ENCODE peak calls at places on chromosome 10, in eight cellular contexts. I is HCT116, M is adrenal gland, Q is cardiac muscle cell, R is A549, Y is GM12878, S is stomach, W is Panc1. D is an unnamed sample. For H3K4me1, the result is how much of the 10 kb centered on the place peaks cover.

GRCh38 chr10:29642996-29643395 is 8.2 kb upstream of the SVIL start:
- DNase-seq in Y (no peak), W (no peak), M (no peak), R (no peak), S (no peak), Q (no peak), I (no peak), D (no peak)

GRCh38 chr10:132241496-132241895 is 54.7 kb downstream of the DPYSL4 start:
- DNase-seq in W (no peak), Y (no peak), M (no peak), Q (no peak), R (no peak), S (no peak), I (no peak), D (no peak)

GRCh38 chr10:43409385-43410109 is 561 bp upstream of the HNRNPF start:
- DNase-seq in Q (no peak), S (peak), Y (no peak), M (peak), I (no peak), W (no peak), R (peak), D (no peak)

GRCh38 chr10:132698761-132699391 is 87.1 kb downstream of the NKX6-2 start:
- DNase-seq in I (no peak), S (no peak), Y (no peak), W (no peak), Q (no peak), M (no peak), R (no peak), D (no peak)

GRCh38 chr10:48800283-48800675 is 115.6 kb downstream of the WDFY4 start:
- DNase-seq in Y (peak), I (no peak), Q (no peak), R (peak), S (no peak), W (no peak), M (no peak), D (no peak)

GRCh38 chr10:6912424-6912823 is 332.3 kb upstream of the PRKCQ start:
- DNase-seq in R (peak), Y (no peak), W (no peak), M (no peak), I (no peak), Q (no peak), S (no peak), D (peak)

GRCh38 chr10:72107325-72108003 is 19.1 kb upstream of the SPOCK2 start:
- DNase-seq in S (no peak), M (no peak), I (no peak), W (no peak), Y (no peak), Q (no peak), R (peak), D (peak)

GRCh38 chr10:6737758-6738463 is 157.8 kb upstream of the PRKCQ start:
- DNase-seq in Q (no peak), W (no peak), I (no peak), M (no peak), R (peak), S (no peak), Y (no peak), D (peak)

GRCh38 chr10:96711048-96711713 is 9.1 kb downstream of the PIK3AP1 start:
- DNase-seq in W (no peak), S (no peak), Q (no peak), R (no peak), M (no peak), I (no peak), Y (no peak), D (no peak)

GRCh38 chr10:96714856-96715255 is 5.5 kb downstream of the PIK3AP1 start:
- DNase-seq in Q (no peak), Y (no peak), M (no peak), S (no peak), W (no peak), I (no peak), R (no peak), D (no peak)

GRCh38 chr10:96716396-96716795 is 3.9 kb downstream of the PIK3AP1 start:
- DNase-seq in Y (no peak), W (no peak), R (no peak), Q (no peak), I (no peak), S (no peak), M (no peak), D (no peak)

GRCh38 chr10:96718304-96718990 is 1.9 kb downstream of the PIK3AP1 start:
- DNase-seq in I (no peak), R (no peak), Y (no peak), Q (no peak), M (no peak), W (no peak), S (no peak), D (no peak)

GRCh38 chr10:96714031-96714590 is 6.2 kb downstream of the PIK3AP1 start:
- DNase-seq in I (no peak), R (no peak), M (no peak), Q (no peak), S (no peak), Y (no peak), W (no peak), D (peak)
- H3K4me1 ChIP-seq in I (under half), R (under half), M (under half), Q (under half), S (under half), Y (under half), W (under half), D (under half)

GRCh38 chr10:31820096-31820495 is 108.5 kb downstream of the ARHGAP12 start:
- DNase-seq in Q (no peak), W (no peak), S (no peak), M (no peak), I (no peak), Y (no peak), R (no peak), D (no peak)
- TF ChIP-seq CTCF in Q (no peak), W (no peak), S (no peak), M (no peak), I (no peak), Y (no peak), R (no peak), D (no peak)

DNA sequence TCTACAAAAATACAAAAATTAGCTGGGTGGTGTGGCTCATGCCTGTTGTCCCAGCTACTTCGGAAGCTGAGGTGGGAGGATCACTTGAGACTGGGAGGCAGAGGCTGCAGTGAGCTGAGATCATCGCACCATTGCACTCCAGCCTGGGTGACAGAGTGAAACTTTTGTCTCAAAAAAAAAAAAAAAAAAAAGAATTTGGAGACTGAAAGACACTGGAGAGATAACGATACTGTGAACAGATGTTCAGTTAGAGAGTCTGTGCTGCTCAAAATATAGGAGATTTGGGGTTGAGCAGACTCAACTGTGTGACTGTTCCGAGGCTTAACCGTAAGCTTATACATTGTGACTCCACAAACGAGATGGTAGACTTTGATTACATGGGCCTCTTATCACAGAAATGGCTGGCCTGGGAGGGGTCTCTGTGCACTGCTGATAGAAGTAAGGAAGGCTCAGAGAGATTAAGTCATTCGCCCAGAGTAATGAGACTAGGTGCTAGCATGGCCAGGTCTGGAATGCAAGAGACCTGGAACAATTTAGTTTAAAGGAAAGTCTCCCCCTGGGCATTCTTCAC is 19.4 kb downstream of the WBP1L start:
- DNase-seq in W (no peak), R (no peak), I (no peak), S (no peak), Q (no peak), M (no peak), Y (no peak), D (no peak)
- H3K4me1 ChIP-seq in W (half or more), R (under half), I (under half), S (half or more), Q (under half), M (under half), Y (under half), D (under half)

DNA sequence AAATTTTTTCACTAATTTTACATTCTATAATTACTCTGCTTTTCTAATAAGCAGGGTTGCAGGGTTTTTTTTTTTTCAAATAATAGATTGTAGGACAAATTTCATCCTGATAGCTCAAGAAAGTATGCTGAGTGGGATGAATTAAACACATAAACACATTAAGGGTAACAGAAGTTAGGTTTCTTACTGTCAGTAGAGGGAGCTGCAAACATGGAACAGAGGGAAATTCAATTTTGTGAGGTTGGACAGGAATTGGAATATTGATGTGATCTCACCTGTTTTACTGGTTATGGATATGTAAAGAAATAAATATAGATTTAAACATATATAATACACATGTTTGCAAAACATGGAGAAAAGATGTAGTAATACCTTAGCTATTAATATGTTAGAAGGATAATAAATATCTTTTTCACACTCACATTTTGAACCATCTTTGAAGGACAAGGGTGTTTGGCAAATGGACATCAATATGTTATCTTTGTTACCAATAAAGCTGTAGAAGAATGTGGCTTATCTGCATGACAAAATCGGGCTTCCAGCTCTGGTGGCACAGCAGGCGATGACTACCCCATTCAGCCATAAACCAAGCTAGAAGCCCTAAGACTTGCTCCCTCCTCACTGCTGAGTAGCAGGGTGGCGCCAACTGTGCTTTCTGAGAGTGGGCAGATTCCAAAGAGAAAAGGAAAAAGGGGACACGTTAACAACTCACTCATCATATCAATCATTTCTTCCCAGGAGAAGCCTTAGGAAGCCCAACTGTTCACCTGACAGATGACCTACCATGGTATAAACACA is 1257.4 kb downstream of the GATA3 start:
- DNase-seq in Q (no peak), S (no peak), Y (no peak), R (no peak), M (no peak), W (no peak), I (no peak), D (no peak)
- TF ChIP-seq CTCF in Q (peak), S (no peak), Y (no peak), R (peak), M (no peak), W (peak), I (peak), D (peak)

GRCh38 chr10:35352097-35352496 is 15.8 kb downstream of the CCNY start:
- DNase-seq in M (no peak), R (no peak), W (no peak), S (no peak), Y (no peak), I (no peak), Q (no peak), D (no peak)
- H3K4me1 ChIP-seq in M (under half), R (under half), W (under half), S (half or more), Y (under half), I (under half), Q (under half), D (under half)

DNA sequence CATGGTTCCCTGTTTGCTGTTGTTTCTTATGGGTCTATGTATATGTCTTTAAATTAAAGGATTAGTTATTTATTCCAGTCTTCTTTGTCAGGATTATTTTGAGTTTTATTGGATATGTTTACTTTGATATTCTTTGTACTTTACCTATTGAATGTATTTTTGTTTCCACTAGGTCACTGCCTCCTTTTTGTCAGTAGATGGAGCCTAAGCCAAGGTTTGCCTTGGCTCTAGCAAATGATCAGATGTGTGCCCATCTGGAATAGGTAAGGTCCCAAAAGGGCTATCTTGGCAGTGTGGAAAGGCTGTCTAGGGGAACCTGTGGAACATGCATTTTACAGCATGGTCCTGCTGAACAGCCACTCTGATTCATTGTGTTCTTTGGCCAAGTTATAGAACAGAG is 337.3 kb upstream of the GHITM start:
- DNase-seq in Q (no peak), M (no peak), W (no peak), I (no peak), Y (no peak), S (no peak), R (no peak), D (no peak)
- TF ChIP-seq CTCF in Q (no peak), M (no peak), W (peak), I (no peak), Y (peak), S (no peak), R (no peak), D (no peak)

GRCh38 chr10:129059977-129060376 is 407.1 kb upstream of the MGMT start:
- DNase-seq in S (no peak), Y (no peak), R (no peak), M (no peak), I (no peak), W (no peak), Q (no peak), D (no peak)
- H3K4me1 ChIP-seq in S (under half), Y (under half), R (under half), M (under half), I (under half), W (under half), Q (under half), D (under half)